ENCODE peak calls at places on chromosome 1, in ten cellular contexts. E is endothelial cell of umbilical vein, D is breast epithelium, H is HL-60, W is stomach, Z is upper lobe of left lung, P is transverse colon, M is H1, C is HCT116, G is HepG2. I is an unnamed sample.

GRCh38 chr1:77218477-77219165 is 609 bp downstream of the PIGK start:
- DNase-seq in E (no peak), G (no peak), W (no peak), H (no peak), M (no peak), D (no peak), Z (no peak), P (no peak), C (no peak), I (no peak)

GRCh38 chr1:116882866-116883265 is 26.9 kb upstream of the PTGFRN start:
- DNase-seq in E (no peak), W (no peak), D (no peak), Z (no peak), M (no peak), C (no peak), H (no peak), G (no peak), P (no peak), I (no peak)

GRCh38 chr1:53087332-53088285 is 25.6 kb downstream of the PODN start:
- DNase-seq in G (peak), C (no peak), Z (no peak), P (no peak), M (no peak), E (no peak), D (no peak), H (no peak), W (no peak), I (no peak)

GRCh38 chr1:78591971-78592370 is 28.3 kb upstream of the IFI44L start:
- DNase-seq in P (no peak), M (no peak), C (no peak), E (no peak), H (no peak), W (no peak), G (no peak), Z (no peak), D (no peak), I (no peak)

GRCh38 chr1:228004887-228005462 is 1.8 kb upstream of the WNT3A start:
- DNase-seq in D (peak), C (no peak), G (no peak), Z (no peak), P (no peak), W (peak), H (no peak), E (no peak), M (no peak), I (no peak)

GRCh38 chr1:111907321-111907720 is 82.1 kb downstream of the KCND3 start:
- DNase-seq in M (no peak), P (no peak), D (no peak), Z (no peak), W (no peak), E (no peak), G (no peak), H (no peak), C (no peak), I (no peak)

GRCh38 chr1:174060090-174060489 is 37.9 kb upstream of the RC3H1 start:
- DNase-seq in Z (no peak), W (no peak), P (no peak), C (no peak), G (no peak), E (no peak), H (no peak), D (no peak), M (no peak), I (no peak)

GRCh38 chr1:30929135-30929889 is 20.8 kb upstream of the SDC3 start:
- DNase-seq in M (peak), W (peak), E (peak), G (peak), H (peak), Z (no peak), C (no peak), D (no peak), P (peak), I (no peak)

GRCh38 chr1:16677552-16678423 is 11.0 kb upstream of the RNU1-3 start:
- DNase-seq in H (peak), E (peak), D (no peak), W (no peak), G (peak), Z (no peak), M (no peak), C (peak), P (peak), I (no peak)

GRCh38 chr1:59520759-59521442 is 224.0 kb downstream of the FGGY start:
- DNase-seq in P (no peak), Z (no peak), E (peak), H (no peak), W (no peak), C (no peak), M (no peak), D (no peak), G (no peak), I (no peak)

GRCh38 chr1:51516639-51517158 is 2.4 kb downstream of the EPS15 start:
- DNase-seq in P (no peak), H (no peak), C (no peak), E (peak), Z (no peak), D (no peak), M (no peak), G (no peak), W (no peak), I (no peak)

GRCh38 chr1:228003461-228004330 is 3.1 kb upstream of the WNT3A start:
- DNase-seq in Z (no peak), P (no peak), D (peak), E (no peak), G (no peak), M (no peak), W (peak), H (no peak), C (no peak), I (no peak)

GRCh38 chr1:170729608-170730378 is 65.9 kb downstream of the PRRX1 start:
- DNase-seq in G (no peak), W (no peak), C (no peak), E (no peak), Z (no peak), P (no peak), D (no peak), M (no peak), H (no peak), I (no peak)

GRCh38 chr1:91769698-91770232 is 116.2 kb downstream of the TGFBR3 start:
- DNase-seq in P (no peak), H (no peak), Z (no peak), D (no peak), C (no peak), E (no peak), W (no peak), G (no peak), M (no peak), I (no peak)

GRCh38 chr1:869499-870244 is 54.1 kb upstream of the SAMD11 start:
- DNase-seq in M (no peak), E (peak), W (peak), C (peak), D (peak), H (peak), Z (peak), P (peak), G (peak), I (peak)
- H3K4me3 ChIP-seq in M (no peak), E (no peak), W (peak), C (no peak), D (peak), H (no peak), Z (no peak), P (no peak), G (peak), I (no peak)

GRCh38 chr1:164589408-164589807 is 30.4 kb downstream of the PBX1 start:
- DNase-seq in M (no peak), H (no peak), Z (no peak), C (no peak), D (no peak), P (no peak), G (no peak), E (no peak), W (no peak), I (no peak)
- TF ChIP-seq POLR2AphosphoS5 in M (no peak), H (no peak), Z (no peak), C (no peak), D (no peak), P (no peak), G (no peak), E (no peak), W (no peak), I (no peak)

GRCh38 chr1:10511494-10511885 is 36.7 kb downstream of the PEX14 start:
- DNase-seq in D (no peak), W (no peak), C (no peak), P (no peak), M (no peak), Z (no peak), G (no peak), H (no peak), E (no peak), I (no peak)
- H3K4me3 ChIP-seq in D (no peak), W (no peak), C (peak), P (no peak), M (no peak), Z (no peak), G (no peak), H (no peak), E (no peak), I (no peak)

GRCh38 chr1:235067396-235068154 is 61.1 kb downstream of the TOMM20 start:
- DNase-seq in H (peak), P (peak), C (peak), W (peak), E (no peak), D (peak), Z (peak), G (peak), M (no peak), I (peak)
- TF ChIP-seq POLR2AphosphoS5 in H (no peak), P (peak), C (peak), W (peak), E (no peak), D (peak), Z (peak), G (no peak), M (no peak), I (peak)

GRCh38 chr1:32869844-32870614 is 683 bp downstream of the FNDC5 start:
- DNase-seq in M (no peak), C (no peak), D (no peak), H (no peak), Z (no peak), W (no peak), G (no peak), P (no peak), E (no peak), I (no peak)
- H3K4me3 ChIP-seq in M (peak), C (no peak), D (peak), H (no peak), Z (peak), W (peak), G (peak), P (no peak), E (peak), I (peak)

I was measured in prostate gland.